ENCODE peak calls at places on chromosomes 5 and 9, in eight cellular contexts. K is suprapubic skin; L is PC-3; E is CD8-positive, alpha-beta T cell; T is CD4-positive, alpha-beta T cell; D is heart right ventricle; F is aorta; N is prostate gland. W is an unnamed sample.

GRCh38 chr5:39760385-39761198 is 335.8 kb upstream of the DAB2 start:
- DNase-seq in K (no peak), L (peak), E (no peak), T (no peak), D (no peak), F (no peak), N (no peak), W (no peak)

GRCh38 chr9:38004809-38005560 is 64.0 kb downstream of the SHB start:
- DNase-seq in K (no peak), L (no peak), E (no peak), T (no peak), D (no peak), F (peak), N (no peak), W (no peak)

GRCh38 chr5:131129306-131129705 is 35.8 kb downstream of the HINT1 start:
- DNase-seq in K (no peak), L (no peak), E (no peak), T (no peak), D (no peak), F (no peak), N (no peak), W (no peak)

GRCh38 chr9:33447404-33448158 is at the start of gene AQP3:
- DNase-seq in K (peak), L (peak), E (peak), T (peak), D (peak), F (peak), N (peak), W (no peak)

GRCh38 chr5:170028124-170028523 is 47.8 kb upstream of the INSYN2B start:
- DNase-seq in K (no peak), L (no peak), E (no peak), T (no peak), D (no peak), F (no peak), N (no peak), W (no peak)

GRCh38 chr9:91898451-91899433 is 51.3 kb downstream of the ROR2 start:
- DNase-seq in K (no peak), L (no peak), E (no peak), T (no peak), D (no peak), F (no peak), N (peak), W (no peak)

GRCh38 chr5:82399111-82399510 is 121.0 kb upstream of the RPS23 start:
- DNase-seq in K (no peak), L (no peak), E (no peak), T (no peak), D (no peak), F (no peak), N (no peak), W (no peak)

GRCh38 chr5:170092702-170093101 is 13.0 kb upstream of the FOXI1 start:
- DNase-seq in K (no peak), L (no peak), E (no peak), T (no peak), D (no peak), F (no peak), N (no peak), W (no peak)

GRCh38 chr9:75803130-75803529 is 87.3 kb upstream of the PCSK5 start:
- DNase-seq in K (no peak), L (no peak), E (no peak), T (no peak), D (no peak), F (no peak), N (no peak), W (no peak)

GRCh38 chr5:77337716-77338115 is 127.2 kb downstream of the PDE8B start:
- DNase-seq in K (no peak), L (no peak), E (no peak), T (no peak), D (no peak), F (no peak), N (no peak), W (no peak)

GRCh38 chr5:159341914-159342313 is 11.6 kb upstream of the IL12B start:
- DNase-seq in K (no peak), L (peak), E (peak), T (peak), D (peak), F (no peak), N (peak), W (no peak)

GRCh38 chr5:139740138-139740992 is 55.2 kb upstream of the PSD2 start:
- DNase-seq in K (no peak), L (no peak), E (no peak), T (no peak), D (no peak), F (no peak), N (no peak), W (no peak)

GRCh38 chr5:159463590-159464321 is 133.5 kb upstream of the IL12B start:
- DNase-seq in K (no peak), L (peak), E (no peak), T (no peak), D (no peak), F (no peak), N (no peak), W (no peak)

GRCh38 chr5:116543501-116543900 is 31.1 kb downstream of the SEMA6A start:
- DNase-seq in K (no peak), L (peak), E (no peak), T (no peak), D (no peak), F (no peak), N (no peak), W (no peak)

GRCh38 chr5:155728146-155728856 is 598.7 kb upstream of the SGCD start:
- DNase-seq in K (no peak), L (no peak), E (no peak), T (no peak), D (peak), F (peak), N (peak), W (peak)

GRCh38 chr9:19918630-19919029 is 129.8 kb upstream of the SLC24A2 start:
- DNase-seq in K (no peak), L (no peak), E (no peak), T (no peak), D (no peak), F (no peak), N (no peak), W (no peak)

GRCh38 chr5:151079838-151080619 is 805 bp downstream of the TNIP1 start:
- DNase-seq in K (no peak), L (peak), E (no peak), T (no peak), D (no peak), F (no peak), N (peak), W (no peak)

GRCh38 chr9:93355827-93356226 is 95.7 kb upstream of the FAM120A start:
- DNase-seq in K (no peak), L (no peak), E (no peak), T (no peak), D (no peak), F (no peak), N (no peak), W (no peak)

GRCh38 chr5:135033026-135033861 is 784 bp downstream of the PITX1 start:
- DNase-seq in K (no peak), L (peak), E (no peak), T (no peak), D (no peak), F (peak), N (peak), W (no peak)

GRCh38 chr5:139980765-139981164 is 62.3 kb downstream of the NRG2 start:
- DNase-seq in K (no peak), L (no peak), E (no peak), T (no peak), D (no peak), F (no peak), N (no peak), W (no peak)

GRCh38 chr9:108286807-108287206 is 569.0 kb downstream of the ACTL7B start:
- DNase-seq in K (no peak), L (no peak), E (no peak), T (no peak), D (no peak), F (no peak), N (no peak), W (no peak)

GRCh38 chr9:97737429-97737828 is 40.3 kb upstream of the XPA start:
- DNase-seq in K (no peak), L (peak), E (no peak), T (no peak), D (no peak), F (no peak), N (no peak), W (no peak)

GRCh38 chr9:76369583-76369982 is 24.6 kb downstream of the RFK start:
- DNase-seq in K (no peak), L (peak), E (no peak), T (no peak), D (no peak), F (no peak), N (no peak), W (no peak)

GRCh38 chr9:92138157-92138959 is 23.1 kb upstream of the SPTLC1 start:
- DNase-seq in K (no peak), L (peak), E (peak), T (peak), D (peak), F (peak), N (peak), W (no peak)

GRCh38 chr9:120928015-120928719 is 1.6 kb upstream of the TRAF1 start:
- DNase-seq in K (no peak), L (no peak), E (peak), T (no peak), D (peak), F (peak), N (peak), W (no peak)

GRCh38 chr9:132721661-132722060 is 51.4 kb downstream of the GTF3C4 start:
- DNase-seq in K (no peak), L (no peak), E (no peak), T (no peak), D (no peak), F (no peak), N (no peak), W (no peak)

GRCh38 chr5:132489871-132490483 is 596 bp downstream of the IRF1 start:
- DNase-seq in K (no peak), L (peak), E (no peak), T (peak), D (peak), F (peak), N (no peak), W (peak)

GRCh38 chr5:164065266-164065665 is 559.8 kb downstream of the MAT2B start:
- DNase-seq in K (no peak), L (no peak), E (no peak), T (no peak), D (no peak), F (no peak), N (no peak), W (no peak)

GRCh38 chr5:52920929-52921328 is 68.2 kb upstream of the ITGA2 start:
- DNase-seq in K (no peak), L (peak), E (no peak), T (no peak), D (no peak), F (no peak), N (no peak), W (no peak)

GRCh38 chr5:96652769-96653455 is 9.3 kb upstream of the CAST start:
- DNase-seq in K (no peak), L (peak), E (no peak), T (no peak), D (no peak), F (no peak), N (no peak), W (no peak)

GRCh38 chr9:69580582-69580945 is 91.6 kb downstream of the APBA1 start:
- DNase-seq in K (no peak), L (no peak), E (no peak), T (no peak), D (no peak), F (no peak), N (no peak), W (no peak)

GRCh38 chr5:30832519-30832918 is 361.0 kb upstream of the CDH6 start:
- DNase-seq in K (no peak), L (no peak), E (no peak), T (no peak), D (no peak), F (no peak), N (no peak), W (no peak)

GRCh38 chr5:115068239-115069086 is 101.2 kb downstream of the TRIM36 start:
- DNase-seq in K (no peak), L (peak), E (no peak), T (no peak), D (no peak), F (no peak), N (no peak), W (no peak)

GRCh38 chr9:17293685-17294084 is 158.8 kb downstream of the CNTLN start:
- DNase-seq in K (no peak), L (no peak), E (no peak), T (no peak), D (no peak), F (no peak), N (no peak), W (no peak)
- H3K27ac ChIP-seq in K (no peak), L (no peak), E (no peak), T (no peak), D (no peak), F (no peak), N (no peak), W (no peak)

GRCh38 chr9:109387206-109387605 is 66.3 kb upstream of the EPB41L4B start:
- DNase-seq in K (no peak), L (no peak), E (no peak), T (no peak), D (no peak), F (no peak), N (no peak), W (no peak)

GRCh38 chr9:109383947-109384346 is 63.1 kb upstream of the EPB41L4B start:
- DNase-seq in K (no peak), L (no peak), E (no peak), T (no peak), D (no peak), F (no peak), N (no peak), W (no peak)

GRCh38 chr9:109385499-109385898 is 64.6 kb upstream of the EPB41L4B start:
- DNase-seq in K (no peak), L (no peak), E (no peak), T (no peak), D (no peak), F (no peak), N (no peak), W (no peak)

GRCh38 chr9:109383356-109383755 is 62.5 kb upstream of the EPB41L4B start:
- DNase-seq in K (no peak), L (no peak), E (no peak), T (no peak), D (no peak), F (no peak), N (no peak), W (no peak)

GRCh38 chr9:109387856-109388255 is 67.0 kb upstream of the EPB41L4B start:
- DNase-seq in K (no peak), L (no peak), E (no peak), T (no peak), D (no peak), F (no peak), N (no peak), W (no peak)
- H3K27ac ChIP-seq in K (no peak), L (no peak), E (no peak), T (no peak), D (no peak), F (no peak), N (no peak), W (no peak)

GRCh38 chr5:168860081-168860480 is 280.9 kb upstream of the PANK3 start:
- DNase-seq in K (no peak), L (no peak), E (no peak), T (no peak), D (no peak), F (no peak), N (no peak), W (no peak)

GRCh38 chr5:168859471-168859870 is 280.3 kb upstream of the PANK3 start:
- DNase-seq in K (no peak), L (no peak), E (no peak), T (no peak), D (no peak), F (no peak), N (no peak), W (no peak)

GRCh38 chr5:168853972-168854371 is 274.8 kb upstream of the PANK3 start:
- DNase-seq in K (no peak), L (no peak), E (no peak), T (no peak), D (no peak), F (no peak), N (no peak), W (no peak)

DNA sequence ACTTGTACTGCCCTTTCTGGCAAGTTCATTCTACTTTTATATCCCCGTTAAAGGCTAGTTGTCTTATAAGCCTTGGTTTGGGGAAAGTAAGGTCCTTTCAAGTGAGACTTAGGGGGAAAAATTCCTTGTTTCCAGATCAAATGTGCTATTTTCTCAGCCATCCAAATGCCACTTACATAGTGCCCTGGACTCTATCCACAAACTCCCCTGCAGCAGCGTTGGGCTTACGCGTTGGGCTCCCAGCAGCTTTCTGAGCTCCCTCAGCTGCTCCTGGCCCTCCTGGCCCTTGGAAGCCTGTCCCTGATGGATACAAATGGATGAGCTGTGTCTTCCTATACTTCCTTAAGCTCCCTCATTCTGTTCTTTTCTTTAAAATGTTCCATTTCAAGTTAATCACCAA is 279.2 kb upstream of the PANK3 start:
- DNase-seq in K (no peak), L (no peak), E (no peak), T (no peak), D (no peak), F (no peak), N (no peak), W (no peak)
- H3K27ac ChIP-seq in K (no peak), L (no peak), E (no peak), T (no peak), D (no peak), F (no peak), N (no peak), W (no peak)

GRCh38 chr5:372911-373709 is 51.6 kb downstream of the AHRR start:
- DNase-seq in K (peak), L (no peak), E (peak), T (no peak), D (no peak), F (peak), N (peak), W (no peak)
- H3K27ac ChIP-seq in K (peak), L (no peak), E (no peak), T (no peak), D (no peak), F (no peak), N (no peak), W (no peak)

GRCh38 chr9:115985657-115986056 is 167.9 kb upstream of the PAPPA start:
- DNase-seq in K (no peak), L (no peak), E (no peak), T (no peak), D (no peak), F (no peak), N (no peak), W (no peak)

GRCh38 chr9:115989816-115990215 is 163.8 kb upstream of the PAPPA start:
- DNase-seq in K (no peak), L (no peak), E (no peak), T (no peak), D (no peak), F (no peak), N (no peak), W (no peak)

GRCh38 chr9:115992834-115993233 is 160.8 kb upstream of the PAPPA start:
- DNase-seq in K (no peak), L (no peak), E (no peak), T (no peak), D (no peak), F (no peak), N (no peak), W (no peak)

GRCh38 chr9:115986508-115986907 is 167.1 kb upstream of the PAPPA start:
- DNase-seq in K (no peak), L (no peak), E (no peak), T (no peak), D (no peak), F (no peak), N (no peak), W (no peak)

DNA sequence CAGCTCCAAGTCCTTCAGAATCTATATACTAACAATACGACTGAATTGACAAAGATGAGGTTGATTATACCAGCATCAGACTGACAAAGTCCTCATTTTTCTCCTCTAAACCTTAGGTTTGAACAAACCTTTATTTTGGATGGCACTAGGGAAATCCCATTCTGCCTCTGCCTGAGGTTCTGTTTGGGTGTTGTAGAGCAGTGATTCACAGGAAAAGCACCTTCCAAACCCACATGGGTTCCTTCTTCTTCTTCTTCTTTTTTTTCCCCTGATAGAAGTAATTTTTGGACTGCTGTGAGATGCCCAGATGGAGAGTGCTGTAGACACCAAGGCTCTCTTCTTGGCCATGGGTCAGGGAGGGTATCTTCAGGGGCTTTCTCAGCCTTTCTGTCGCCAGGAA is 164.9 kb upstream of the PAPPA start:
- DNase-seq in K (no peak), L (no peak), E (no peak), T (no peak), D (no peak), F (no peak), N (no peak), W (no peak)
- H3K27ac ChIP-seq in K (no peak), L (no peak), E (no peak), T (no peak), D (no peak), F (no peak), N (no peak), W (no peak)

GRCh38 chr5:33721491-33722245 is 170.1 kb downstream of the ADAMTS12 start:
- DNase-seq in K (no peak), L (no peak), E (no peak), T (no peak), D (no peak), F (no peak), N (no peak), W (no peak)
- H3K27ac ChIP-seq in K (no peak), L (no peak), E (no peak), T (no peak), D (no peak), F (no peak), N (no peak), W (no peak)

W was measured in substantia nigra.